ENCODE peak calls at places on chromosome 7, in four cellular contexts. L, W, T and H are unnamed samples. For H3K27me3, the result is how much of the 10 kb centered on the place peaks cover.

GRCh38 chr7:110664798-110665197 is 426.1 kb upstream of the LRRN3 start:
- DNase-seq in T (no peak), L (no peak), W (no peak), H (no peak)

GRCh38 chr7:137331378-137331777 is 12.2 kb downstream of the PTN start:
- DNase-seq in W (peak), T (no peak), L (no peak), H (no peak)

GRCh38 chr7:42065942-42066341 is 171.1 kb downstream of the GLI3 start:
- DNase-seq in T (no peak), W (peak), L (no peak), H (no peak)

GRCh38 chr7:106543221-106543757 is 117.7 kb downstream of the CCDC71L start:
- DNase-seq in L (no peak), T (no peak), W (no peak), H (no peak)

GRCh38 chr7:140625908-140626868 is 14.4 kb downstream of the DENND2A start:
- DNase-seq in W (peak), T (no peak), L (no peak), H (peak)

GRCh38 chr7:63925626-63926460 is 72.8 kb upstream of the ZNF722 start:
- DNase-seq in T (peak), L (peak), W (no peak), H (peak)

GRCh38 chr7:3154881-3155494 is 111.3 kb upstream of the CARD11 start:
- DNase-seq in L (peak), T (peak), W (peak), H (no peak)

GRCh38 chr7:121211253-121211652 is 117.5 kb upstream of the WNT16 start:
- DNase-seq in L (no peak), W (no peak), T (no peak), H (no peak)

GRCh38 chr7:93923291-93923690 is 1.8 kb downstream of the GNG11 start:
- DNase-seq in L (no peak), T (no peak), W (no peak), H (no peak)

GRCh38 chr7:127831312-127832212 is 179.6 kb downstream of the SND1 start:
- DNase-seq in L (no peak), T (no peak), W (no peak), H (no peak)

GRCh38 chr7:88927-89921 is 103.1 kb upstream of the FAM20C start:
- DNase-seq in W (peak), T (no peak), L (no peak), H (peak)

GRCh38 chr7:118195837-118196474 is 12.0 kb downstream of the LSM8 start:
- DNase-seq in W (peak), T (peak), L (peak), H (peak)

GRCh38 chr7:93955304-93955703 is 33.8 kb downstream of the GNG11 start:
- DNase-seq in T (no peak), L (no peak), W (no peak), H (no peak)

GRCh38 chr7:23264916-23265458 is 18.4 kb downstream of the GPNMB start:
- DNase-seq in T (no peak), W (no peak), L (no peak), H (no peak)

GRCh38 chr7:99618726-99619125 is 2.0 kb downstream of the ZSCAN25 start:
- DNase-seq in W (peak), T (no peak), L (no peak), H (no peak)

DNA sequence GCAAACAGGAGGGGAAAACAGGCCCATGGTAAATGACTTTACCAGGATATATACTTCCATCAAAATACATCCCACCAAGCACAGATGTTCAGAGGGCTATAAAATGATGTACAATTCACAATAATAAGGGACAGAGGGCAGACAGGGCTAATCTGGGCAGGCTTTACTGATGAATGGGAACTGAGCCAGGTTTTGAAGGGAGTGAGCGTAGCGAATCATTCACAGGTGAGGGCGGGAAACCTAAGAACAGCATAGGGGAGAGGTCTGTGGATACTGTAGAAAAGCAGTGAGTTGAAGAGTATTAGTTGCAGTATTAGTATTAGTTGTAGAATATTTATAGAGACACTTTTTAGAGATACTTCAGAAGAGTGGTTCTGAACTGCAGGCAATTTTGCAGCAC is 180.8 kb downstream of the JAZF1 start:
- DNase-seq in T (no peak), L (no peak), W (no peak), H (no peak)
- H3K27me3 ChIP-seq in T (under half), L (under half), W (under half), H (under half)

DNA sequence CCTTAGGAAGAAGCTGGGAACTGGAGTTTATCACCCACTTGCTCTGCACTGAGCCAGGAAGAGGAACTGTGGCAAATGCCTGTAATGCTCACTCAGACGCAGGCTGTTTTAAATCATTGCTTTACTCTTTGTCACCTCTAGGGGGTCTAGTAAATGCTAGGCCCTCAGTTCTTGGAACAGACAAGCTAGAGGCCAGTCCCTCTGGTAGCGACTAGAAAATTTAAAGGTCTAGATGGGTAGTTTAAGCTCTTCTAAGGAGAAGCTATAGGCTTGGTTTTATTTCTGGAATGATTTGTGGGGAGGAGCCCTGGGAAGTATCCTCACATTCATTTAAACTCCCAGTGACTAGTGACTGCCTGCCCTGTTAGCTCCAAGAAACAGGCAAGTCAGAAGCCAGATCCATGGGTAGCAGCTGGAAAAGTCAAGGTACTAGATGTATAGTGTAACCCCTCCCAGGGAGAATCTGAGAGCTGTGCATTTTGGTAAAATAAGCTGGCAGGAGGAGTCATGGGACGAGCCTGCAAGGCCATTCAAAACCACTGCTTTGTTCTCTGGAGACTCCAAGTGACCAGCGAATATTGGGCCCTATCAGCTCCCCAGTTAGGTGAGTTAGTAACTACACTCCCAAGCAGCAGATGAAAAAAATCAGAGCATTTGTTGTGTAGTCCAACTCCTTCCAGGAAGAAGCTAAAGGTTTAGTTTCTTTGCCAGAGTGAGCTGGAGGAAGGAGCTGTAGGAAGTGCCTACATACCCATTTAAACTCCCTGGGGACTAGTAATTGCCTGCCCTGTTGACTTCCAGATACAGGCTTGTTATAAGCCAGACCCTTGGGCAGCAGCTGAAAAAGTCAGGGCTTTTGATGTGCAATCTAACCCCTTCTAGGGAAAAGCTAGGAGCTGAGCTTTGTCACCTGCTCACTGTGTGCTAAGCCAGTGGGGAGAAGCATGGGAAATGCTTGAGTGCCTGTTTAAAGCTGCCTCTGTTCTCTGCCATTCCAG is 68.9 kb downstream of the DYNC1I1 start:
- DNase-seq in W (no peak), L (no peak), T (no peak), H (no peak)
- TF ChIP-seq CTCF in W (no peak), L (peak), T (peak), H (no peak)

GRCh38 chr7:155529845-155530244 is 16.5 kb downstream of the CNPY1 start:
- DNase-seq in L (no peak), T (no peak), W (no peak), H (no peak)
- H3K27me3 ChIP-seq in L (under half), T (half or more), W (under half), H (under half)

GRCh38 chr7:92245487-92246362 is at the start of the genes ANKIB1 and KRIT1:
- DNase-seq in W (peak), L (peak), T (peak), H (peak)
- TF ChIP-seq CTCF in W (no peak), L (peak), T (peak), H (peak)

GRCh38 chr7:81503321-81503720 is 266.5 kb downstream of the HGF start:
- DNase-seq in L (no peak), W (no peak), T (no peak), H (no peak)

GRCh38 chr7:81500631-81501030 is 269.2 kb downstream of the HGF start:
- DNase-seq in W (no peak), L (no peak), T (no peak), H (no peak)

GRCh38 chr7:81503771-81504170 is 266.1 kb downstream of the HGF start:
- DNase-seq in T (no peak), W (no peak), L (no peak), H (no peak)

GRCh38 chr7:81499262-81500116 is 270.4 kb downstream of the HGF start:
- DNase-seq in W (peak), L (no peak), T (peak), H (no peak)

GRCh38 chr7:81501220-81501619 is 268.6 kb downstream of the HGF start:
- DNase-seq in L (no peak), W (peak), T (peak), H (no peak)
- H3K27me3 ChIP-seq in L (under half), W (under half), T (under half), H (under half)

GRCh38 chr7:56079450-56080185 is 13.1 kb downstream of the PHKG1 start:
- DNase-seq in W (peak), L (no peak), T (no peak), H (peak)
- TF ChIP-seq CTCF in W (peak), L (no peak), T (no peak), H (peak)